ENCODE peak calls at places on chromosomes 5 and 9, in five cellular contexts. B is head of caudate nucleus; L is SK-N-DZ; A is cardiac muscle cell; Q is CD4-positive, alpha-beta memory T cell. C is an unnamed sample.

GRCh38 chr5:145236127-145236526 is 599.0 kb downstream of the PRELID2 start:
- DNase-seq in B (no peak), L (no peak), A (no peak), Q (no peak), C (no peak)

GRCh38 chr5:65846102-65846501 is 80.3 kb upstream of the ERBIN start:
- DNase-seq in B (no peak), L (no peak), A (no peak), Q (no peak), C (no peak)

GRCh38 chr5:78287833-78288232 is 6.7 kb downstream of the AP3B1 start:
- DNase-seq in B (no peak), L (no peak), A (peak; percentile 9), Q (no peak), C (no peak)

GRCh38 chr9:88741335-88741734 is 206.4 kb downstream of the NXNL2 start:
- DNase-seq in B (no peak), L (no peak), A (no peak), Q (no peak), C (peak; percentile 6)

GRCh38 chr5:1881273-1881586 is 1.5 kb downstream of the IRX4 start:
- DNase-seq in B (no peak), L (no peak), A (no peak), Q (no peak), C (no peak)

GRCh38 chr9:99154356-99154755 is 49.4 kb downstream of the TGFBR1 start:
- DNase-seq in B (no peak), L (no peak), A (no peak), Q (no peak), C (peak; percentile 90)

GRCh38 chr5:2750758-2751464 is 566 bp downstream of the IRX2 start:
- DNase-seq in B (no peak), L (no peak), A (peak; percentile 69), Q (no peak), C (no peak)

GRCh38 chr9:127283917-127284316 is 19.3 kb downstream of the GARNL3 start:
- DNase-seq in B (peak; percentile 53), L (no peak), A (no peak), Q (peak; percentile 8), C (peak; percentile 76)

GRCh38 chr5:15598294-15598902 is 98.4 kb downstream of the FBXL7 start:
- DNase-seq in B (no peak), L (peak; percentile 35), A (peak; percentile 29), Q (no peak), C (no peak)

C was measured in G401.